ENCODE peak calls at places on chromosomes 2 and 18, in five cellular contexts. X is cardiac muscle cell; M is activated naive CD8-positive, alpha-beta T cell treated with anti-CD3 and anti-CD28 coated beads, Interleukin-2, amount 50 U/mL, for 24 hours; C is T-cell; A is hypothalamus. O is an unnamed sample.
A peak's percentile ranks its signal among the peaks of the same experiment; 100 is the strongest.

GRCh38 chr2:52862801-52863200 is 904.8 kb upstream of the CHAC2 start:
- DNase-seq in M (no peak), X (no peak), C (no peak), A (no peak), O (no peak)

GRCh38 chr2:104378853-104379374 is 475.0 kb upstream of the POU3F3 start:
- DNase-seq in A (peak; percentile 54), X (no peak), M (peak; percentile 4), C (peak; percentile 43), O (no peak)

GRCh38 chr18:76384861-76385680 is 110.0 kb downstream of the ZNF516 start:
- DNase-seq in A (no peak), C (no peak), M (no peak), X (no peak), O (no peak)

GRCh38 chr2:128332091-128332634 is 13.5 kb upstream of the HS6ST1 start:
- DNase-seq in X (no peak), M (no peak), C (no peak), A (no peak), O (no peak)

GRCh38 chr2:96909651-96910050 is 39.8 kb upstream of the SEMA4C start:
- DNase-seq in A (no peak), X (no peak), C (no peak), M (no peak), O (no peak)

GRCh38 chr18:57075716-57076400 is 71.0 kb upstream of the BOD1L2 start:
- DNase-seq in C (no peak), M (no peak), X (no peak), A (no peak), O (no peak)

GRCh38 chr2:235394278-235394828 is 99.5 kb upstream of the AGAP1 start:
- DNase-seq in C (no peak), A (no peak), M (no peak), X (peak; percentile 76), O (no peak)

GRCh38 chr18:25896178-25896780 is 194.1 kb downstream of the SS18 start:
- DNase-seq in C (no peak), X (peak; percentile 68), A (no peak), M (peak; percentile 20), O (no peak)